ENCODE peak calls at places on chromosomes 6 and 20, in five cellular contexts. F is activated CD4-positive, alpha-beta T cell treated with anti-CD3 and anti-CD28 coated beads for 36 hours; R is pancreas; D is left ventricle myocardium superior; I is IMR-90. L is an unnamed sample.

GRCh38 chr20:57382516-57382915 is 8.7 kb upstream of the RBM38 start:
- ATAC-seq in R (no peak), F (no peak), I (no peak), D (no peak), L (no peak)

GRCh38 chr20:18543932-18544331 is 23.3 kb upstream of the SMIM26 start:
- ATAC-seq in D (peak), R (peak), F (no peak), I (no peak), L (no peak)

GRCh38 chr6:40832691-40833090 is 206.3 kb downstream of the UNC5CL start:
- ATAC-seq in I (no peak), D (peak), R (no peak), F (no peak), L (no peak)

GRCh38 chr6:40313582-40313981 is 273.6 kb downstream of the LRFN2 start:
- ATAC-seq in R (no peak), F (no peak), D (no peak), I (no peak), L (no peak)

GRCh38 chr20:63095718-63096654 is 89.2 kb upstream of the BHLHE23 start:
- ATAC-seq in I (no peak), R (no peak), D (no peak), F (no peak), L (peak)

GRCh38 chr20:35497780-35498189 is 31.7 kb downstream of the C20orf173 start:
- ATAC-seq in I (no peak), F (no peak), D (peak), R (no peak), L (peak)

GRCh38 chr6:85404497-85405174 is 45.2 kb upstream of the NT5E start:
- ATAC-seq in I (peak), D (no peak), R (peak), F (no peak), L (peak)

GRCh38 chr6:4351506-4351852 is 216.1 kb upstream of the ECI2 start:
- ATAC-seq in I (peak), D (no peak), R (no peak), F (no peak), L (no peak)

GRCh38 chr6:30915591-30915946 is 1.5 kb downstream of the VARS2 start:
- ATAC-seq in I (peak), D (peak), F (no peak), R (no peak), L (peak)

GRCh38 chr6:36469148-36469661 is 26.4 kb downstream of the KCTD20 start:
- ATAC-seq in D (no peak), F (no peak), I (no peak), R (no peak), L (no peak)

GRCh38 chr20:34883087-34883688 is 6.8 kb downstream of the ACSS2 start:
- ATAC-seq in R (no peak), F (peak), D (no peak), I (no peak), L (no peak)

GRCh38 chr20:51660741-51661608 is 107.2 kb downstream of the ATP9A start:
- ATAC-seq in R (no peak), I (peak), F (peak), D (no peak), L (peak)

GRCh38 chr6:167956983-167957492 is 40.4 kb upstream of the KIF25 start:
- ATAC-seq in I (peak), F (no peak), R (no peak), D (peak), L (peak)

GRCh38 chr20:56343861-56344381 is 14.9 kb upstream of the FAM210B start:
- ATAC-seq in I (peak), R (peak), D (peak), F (peak), L (peak)

GRCh38 chr6:56527934-56528333 is 114.8 kb downstream of the DST start:
- ATAC-seq in R (no peak), F (no peak), I (no peak), D (no peak), L (no peak)

L was measured in esophagus mucosa.